ENCODE peak calls at places on chromosomes 4 and X, in seven cellular contexts. D is activated T-cell treated with anti-CD3 and anti-CD28 coated beads, Interleukin-2, amount 50 U/mL, for 24 hours; S is activated gamma-delta T cell treated with Interleukin-2 at 50 U/mL for 16 hours; J is AG08396; H is RPMI7951; F is effector CD8-positive, alpha-beta T cell; P is HCT116. B is an unnamed sample.

GRCh38 chrX:10709276-10709675 is 88.9 kb upstream of the MID1 start:
- DNase-seq in D (no peak), S (no peak), J (no peak), H (no peak), F (no peak), P (no peak), B (no peak)

GRCh38 chrX:71251456-71251973 is 2.4 kb downstream of the ZMYM3 start:
- DNase-seq in D (peak), S (no peak), J (no peak), H (no peak), F (no peak), P (no peak), B (no peak)

GRCh38 chrX:127877358-127877757 is 174.8 kb downstream of the ACTRT1 start:
- DNase-seq in D (no peak), S (no peak), J (no peak), H (no peak), F (no peak), P (no peak), B (no peak)

GRCh38 chrX:102976793-102977495 is 39.9 kb downstream of the RAB40AL start:
- DNase-seq in D (no peak), S (no peak), J (peak), H (peak), F (no peak), P (peak), B (peak)

GRCh38 chr4:137312257-137312656 is 220.0 kb downstream of the PCDH18 start:
- DNase-seq in D (no peak), S (no peak), J (no peak), H (peak), F (no peak), P (no peak), B (no peak)

GRCh38 chr4:20735931-20736330 is 35.7 kb downstream of the PACRGL start:
- DNase-seq in D (no peak), S (no peak), J (no peak), H (no peak), F (no peak), P (no peak), B (no peak)

GRCh38 chr4:119750771-119751170 is 122.2 kb upstream of the PDE5A start:
- DNase-seq in D (no peak), S (no peak), J (peak), H (peak), F (no peak), P (no peak), B (peak)

GRCh38 chrX:72340572-72340971 is 34.9 kb upstream of the CITED1 start:
- DNase-seq in D (no peak), S (no peak), J (no peak), H (no peak), F (no peak), P (no peak), B (no peak)

GRCh38 chr4:17578482-17578891 is 1.5 kb downstream of the LAP3 start:
- DNase-seq in D (no peak), S (no peak), J (peak), H (peak), F (no peak), P (no peak), B (peak)

GRCh38 chrX:109732319-109732779 is 708 bp downstream of the ACSL4 start:
- DNase-seq in D (peak), S (peak), J (peak), H (peak), F (peak), P (no peak), B (peak)

GRCh38 chrX:24245201-24245600 is 68.7 kb downstream of the SUPT20HL2 start:
- DNase-seq in D (no peak), S (no peak), J (peak), H (peak), F (no peak), P (no peak), B (peak)

GRCh38 chr4:41213563-41214157 is 682 bp downstream of the APBB2 start:
- DNase-seq in D (peak), S (no peak), J (peak), H (peak), F (no peak), P (no peak), B (no peak)

B was measured in A172.